ENCODE peak calls at places on chromosomes 2 and 18, in six cellular contexts. One of them, this sample, is unnamed.

GRCh38 chr2:227939271-227940027 is 68.0 kb downstream of the DAW1 start:
- DNase-seq in thoracic aorta: no peak
- DNase-seq in Peyer's patch: no peak
- DNase-seq in cardiac muscle cell: peak; percentile 73
- DNase-seq in hepatocyte: peak; percentile 53
- DNase-seq in prostate gland: no peak
- DNase-seq in this sample: no peak

GRCh38 chr2:25825238-25825637 is 53.0 kb downstream of the ASXL2 start:
- DNase-seq in prostate gland: no peak
- DNase-seq in hepatocyte: no peak
- DNase-seq in thoracic aorta: no peak
- DNase-seq in cardiac muscle cell: no peak
- DNase-seq in Peyer's patch: no peak
- DNase-seq in this sample: no peak

GRCh38 chr2:240670402-240670801 is 12.3 kb downstream of the AQP12B start:
- DNase-seq in thoracic aorta: no peak
- DNase-seq in cardiac muscle cell: no peak
- DNase-seq in Peyer's patch: no peak
- DNase-seq in prostate gland: no peak
- DNase-seq in hepatocyte: no peak
- DNase-seq in this sample: no peak

GRCh38 chr2:162184796-162185195 is 32.7 kb upstream of the GCG start:
- DNase-seq in Peyer's patch: no peak
- DNase-seq in thoracic aorta: no peak
- DNase-seq in cardiac muscle cell: no peak
- DNase-seq in hepatocyte: no peak
- DNase-seq in prostate gland: no peak
- DNase-seq in this sample: no peak

GRCh38 chr2:70647873-70648481 is 94.4 kb upstream of the TGFA start:
- DNase-seq in cardiac muscle cell: peak; percentile 79
- DNase-seq in prostate gland: peak; percentile 51
- DNase-seq in Peyer's patch: peak; percentile 86
- DNase-seq in hepatocyte: peak; percentile 85
- DNase-seq in thoracic aorta: no peak
- DNase-seq in this sample: peak; percentile 83

GRCh38 chr2:101795033-101795432 is 97.5 kb downstream of the MAP4K4 start:
- DNase-seq in prostate gland: no peak
- DNase-seq in thoracic aorta: no peak
- DNase-seq in Peyer's patch: no peak
- DNase-seq in hepatocyte: no peak
- DNase-seq in cardiac muscle cell: no peak
- DNase-seq in this sample: no peak

GRCh38 chr2:23925702-23926288 is 1.1 kb downstream of the ATAD2B start:
- DNase-seq in hepatocyte: peak; percentile 67
- DNase-seq in cardiac muscle cell: peak; percentile 53
- DNase-seq in thoracic aorta: peak; percentile 4
- DNase-seq in Peyer's patch: peak; percentile 84
- DNase-seq in prostate gland: peak; percentile 64
- DNase-seq in this sample: no peak

GRCh38 chr2:133602538-133602937 is 34.3 kb upstream of the NCKAP5 start:
- DNase-seq in Peyer's patch: no peak
- DNase-seq in prostate gland: peak; percentile 15
- DNase-seq in cardiac muscle cell: no peak
- DNase-seq in hepatocyte: no peak
- DNase-seq in thoracic aorta: no peak
- DNase-seq in this sample: no peak

GRCh38 chr2:136207030-136207623 is 89.2 kb upstream of the CXCR4 start:
- DNase-seq in cardiac muscle cell: no peak
- DNase-seq in hepatocyte: no peak
- DNase-seq in thoracic aorta: no peak
- DNase-seq in prostate gland: no peak
- DNase-seq in Peyer's patch: peak; percentile 84
- DNase-seq in this sample: no peak

DNA sequence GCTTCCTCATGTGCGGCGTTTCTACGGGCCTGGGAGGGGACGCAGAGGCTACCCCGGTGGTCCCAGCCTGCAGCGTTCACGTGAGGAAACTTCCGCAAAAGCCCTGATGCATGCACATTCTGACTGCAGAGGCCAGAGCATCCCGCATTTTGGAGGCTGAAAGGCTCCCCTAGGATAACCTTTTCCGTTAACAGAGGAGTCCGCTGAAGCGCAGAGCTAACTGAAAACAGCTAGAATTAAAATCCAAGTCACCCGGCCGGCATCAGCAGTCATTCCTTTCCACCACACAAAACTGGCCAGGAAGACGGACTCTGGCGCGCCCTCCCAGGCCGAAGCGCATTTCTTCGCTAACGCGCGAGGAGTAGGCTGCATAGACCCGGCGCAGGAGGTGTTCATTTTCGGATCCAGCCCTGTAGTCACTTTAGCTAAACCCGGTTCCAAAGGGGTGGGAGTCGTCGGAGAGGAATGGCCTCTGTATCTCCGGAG is 747 bp upstream of the TUBB6 start:
- DNase-seq in hepatocyte: peak; percentile 65
- DNase-seq in prostate gland: no peak
- DNase-seq in Peyer's patch: peak; percentile 67
- DNase-seq in cardiac muscle cell: peak; percentile 57
- DNase-seq in thoracic aorta: no peak
- DNase-seq in this sample: no peak
- TF ChIP-seq CTCF in hepatocyte: peak; percentile 19
- TF ChIP-seq CTCF in prostate gland: no peak
- TF ChIP-seq CTCF in Peyer's patch: no peak
- TF ChIP-seq CTCF in cardiac muscle cell: peak; percentile 25
- TF ChIP-seq CTCF in thoracic aorta: peak; percentile 5
- TF ChIP-seq CTCF in this sample: no peak

GRCh38 chr2:107742460-107743027 is 84.1 kb upstream of the RGPD4 start:
- DNase-seq in cardiac muscle cell: no peak
- DNase-seq in Peyer's patch: no peak
- DNase-seq in thoracic aorta: no peak
- DNase-seq in prostate gland: no peak
- DNase-seq in hepatocyte: no peak
- DNase-seq in this sample: no peak
- H3K36me3 ChIP-seq in cardiac muscle cell: no peaks in the 10 kb centered on the region
- H3K36me3 ChIP-seq in Peyer's patch: no peaks in the 10 kb centered on the region
- H3K36me3 ChIP-seq in thoracic aorta: no peaks in the 10 kb centered on the region
- H3K36me3 ChIP-seq in prostate gland: no peaks in the 10 kb centered on the region
- H3K36me3 ChIP-seq in hepatocyte: no peaks in the 10 kb centered on the region
- H3K36me3 ChIP-seq in this sample: no peaks in the 10 kb centered on the region

DNA sequence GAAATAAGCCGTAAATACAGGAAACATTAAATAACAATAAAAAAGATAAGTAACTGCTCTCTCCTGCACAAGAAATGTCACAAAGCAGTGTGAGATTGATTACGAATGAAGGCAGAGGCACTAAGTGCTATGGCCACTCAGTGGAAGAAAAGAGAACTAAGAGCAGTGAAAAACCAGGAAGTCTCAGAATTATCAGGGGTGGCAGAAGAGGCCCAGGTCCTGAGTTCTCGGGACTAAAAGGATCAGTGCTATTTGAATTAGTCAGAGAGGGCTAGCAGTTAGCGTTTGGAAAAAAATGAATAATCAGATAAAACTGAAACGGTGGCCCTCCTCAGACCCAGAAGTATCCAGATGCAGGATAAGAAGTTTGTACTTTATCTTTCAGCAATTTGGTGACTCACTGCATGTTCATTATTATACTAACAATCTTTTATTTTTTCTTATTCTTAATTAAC is 367.1 kb downstream of the ZEB2 start:
- DNase-seq in Peyer's patch: no peak
- DNase-seq in hepatocyte: peak; percentile 32
- DNase-seq in thoracic aorta: no peak
- DNase-seq in prostate gland: no peak
- DNase-seq in cardiac muscle cell: no peak
- DNase-seq in this sample: no peak
- TF ChIP-seq CTCF in Peyer's patch: no peak
- TF ChIP-seq CTCF in hepatocyte: no peak
- TF ChIP-seq CTCF in thoracic aorta: no peak
- TF ChIP-seq CTCF in prostate gland: no peak
- TF ChIP-seq CTCF in cardiac muscle cell: no peak
- TF ChIP-seq CTCF in this sample: no peak

GRCh38 chr2:112658820-112659667 is 13.3 kb downstream of the SLC20A1 start:
- DNase-seq in cardiac muscle cell: no peak
- DNase-seq in prostate gland: no peak
- DNase-seq in thoracic aorta: no peak
- DNase-seq in Peyer's patch: no peak
- DNase-seq in hepatocyte: no peak
- DNase-seq in this sample: no peak
- H3K36me3 ChIP-seq in cardiac muscle cell: peaks cover 61% of the 10 kb centered on the region
- H3K36me3 ChIP-seq in prostate gland: no peaks in the 10 kb centered on the region
- H3K36me3 ChIP-seq in thoracic aorta: peaks cover 62% of the 10 kb centered on the region
- H3K36me3 ChIP-seq in Peyer's patch: peaks cover 5% of the 10 kb centered on the region
- H3K36me3 ChIP-seq in hepatocyte: no peaks in the 10 kb centered on the region
- H3K36me3 ChIP-seq in this sample: peaks cover 10% of the 10 kb centered on the region

GRCh38 chr2:96409543-96410184 is 74.1 kb downstream of the NCAPH start:
- DNase-seq in thoracic aorta: no peak
- DNase-seq in hepatocyte: no peak
- DNase-seq in Peyer's patch: no peak
- DNase-seq in prostate gland: peak; percentile 48
- DNase-seq in cardiac muscle cell: no peak
- DNase-seq in this sample: no peak

GRCh38 chr2:96407919-96408550 is 72.5 kb downstream of the NCAPH start:
- DNase-seq in Peyer's patch: no peak
- DNase-seq in prostate gland: no peak
- DNase-seq in cardiac muscle cell: no peak
- DNase-seq in thoracic aorta: no peak
- DNase-seq in hepatocyte: no peak
- DNase-seq in this sample: no peak

GRCh38 chr2:96407041-96407918 is 71.7 kb downstream of the NCAPH start:
- DNase-seq in hepatocyte: peak; percentile 81
- DNase-seq in Peyer's patch: peak; percentile 84
- DNase-seq in cardiac muscle cell: peak; percentile 79
- DNase-seq in prostate gland: peak; percentile 91
- DNase-seq in thoracic aorta: no peak
- DNase-seq in this sample: peak; percentile 71

GRCh38 chr2:96412307-96413066 is 76.9 kb downstream of the NCAPH start:
- DNase-seq in thoracic aorta: no peak
- DNase-seq in prostate gland: no peak
- DNase-seq in hepatocyte: no peak
- DNase-seq in Peyer's patch: no peak
- DNase-seq in cardiac muscle cell: no peak
- DNase-seq in this sample: no peak

DNA sequence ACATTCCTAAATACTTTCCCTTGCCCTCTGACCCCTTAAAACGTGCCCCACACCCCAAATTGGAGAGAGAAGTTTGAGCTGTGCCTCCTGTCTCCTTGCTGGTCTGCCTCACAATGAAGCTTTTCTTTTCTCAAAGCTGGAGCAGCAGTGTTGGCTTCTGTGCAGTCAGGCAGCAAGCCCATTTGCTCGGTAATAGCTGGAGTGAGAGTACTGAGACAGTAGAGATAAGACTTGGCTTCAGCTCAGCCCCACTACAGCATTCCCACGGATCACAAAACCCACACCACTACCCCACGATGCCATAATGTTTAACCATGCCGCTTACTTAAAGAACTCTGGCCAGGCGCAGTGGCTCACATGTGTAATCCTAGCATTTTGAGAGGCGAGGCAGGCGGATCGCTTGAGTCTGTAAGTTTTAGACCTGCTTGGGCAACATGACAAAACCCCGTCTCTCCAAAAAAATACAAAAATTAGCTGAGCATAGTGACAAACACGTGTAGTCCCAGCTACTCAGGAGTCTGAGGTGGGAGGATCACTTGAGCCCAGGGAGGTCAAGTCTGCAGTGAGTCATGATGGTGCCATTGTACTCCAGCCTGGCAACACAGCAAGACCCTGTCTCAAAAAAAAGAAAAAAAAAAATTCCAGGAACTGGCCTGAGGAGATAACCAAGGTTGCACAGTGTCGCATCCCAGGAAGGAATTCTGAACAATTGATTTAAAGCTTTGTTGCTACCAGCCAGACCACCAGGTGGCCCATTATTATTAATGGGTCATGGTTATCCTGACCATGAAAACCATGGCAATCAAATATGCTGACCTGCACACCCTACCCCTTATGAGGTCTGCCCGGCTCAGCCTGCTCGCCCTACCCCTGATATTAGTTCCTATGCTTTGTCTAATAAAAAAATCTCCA is 73.3 kb downstream of the NCAPH start:
- DNase-seq in Peyer's patch: no peak
- DNase-seq in cardiac muscle cell: no peak
- DNase-seq in prostate gland: peak; percentile 65
- DNase-seq in thoracic aorta: peak; percentile 25
- DNase-seq in hepatocyte: no peak
- DNase-seq in this sample: peak; percentile 35
- TF ChIP-seq CTCF in Peyer's patch: no peak
- TF ChIP-seq CTCF in cardiac muscle cell: no peak
- TF ChIP-seq CTCF in prostate gland: no peak
- TF ChIP-seq CTCF in thoracic aorta: no peak
- TF ChIP-seq CTCF in hepatocyte: no peak
- TF ChIP-seq CTCF in this sample: no peak

DNA sequence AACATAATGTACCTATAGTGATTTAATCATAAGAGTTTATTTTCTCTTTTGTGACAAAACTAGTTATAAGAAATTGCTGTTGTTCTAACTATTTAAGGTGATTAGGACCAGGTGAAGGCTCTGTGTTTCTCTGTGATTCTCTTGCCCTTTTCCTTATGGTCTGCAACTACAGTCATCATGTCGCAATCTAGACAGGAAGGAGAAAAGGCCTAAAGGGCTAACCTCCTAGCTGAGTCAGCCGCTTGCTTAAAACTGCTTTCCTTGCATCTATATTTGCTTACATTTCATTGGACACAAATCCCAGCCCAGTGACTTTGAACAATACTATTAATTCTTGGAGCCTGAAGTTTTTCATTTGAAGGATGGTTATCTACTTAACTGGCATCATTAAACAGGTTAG is 93.1 kb downstream of the PIK3C3 start:
- DNase-seq in hepatocyte: peak; percentile 65
- DNase-seq in Peyer's patch: no peak
- DNase-seq in prostate gland: no peak
- DNase-seq in thoracic aorta: no peak
- DNase-seq in cardiac muscle cell: no peak
- DNase-seq in this sample: no peak
- H3K36me3 ChIP-seq in hepatocyte: no peaks in the 10 kb centered on the region
- H3K36me3 ChIP-seq in Peyer's patch: no peaks in the 10 kb centered on the region
- H3K36me3 ChIP-seq in prostate gland: no peaks in the 10 kb centered on the region
- H3K36me3 ChIP-seq in thoracic aorta: peaks cover 11% of the 10 kb centered on the region
- H3K36me3 ChIP-seq in cardiac muscle cell: peaks cover 24% of the 10 kb centered on the region
- H3K36me3 ChIP-seq in this sample: no peaks in the 10 kb centered on the region

GRCh38 chr2:43270930-43271615 is 44.7 kb upstream of the ZFP36L2 start:
- DNase-seq in Peyer's patch: no peak
- DNase-seq in cardiac muscle cell: no peak
- DNase-seq in thoracic aorta: no peak
- DNase-seq in prostate gland: no peak
- DNase-seq in hepatocyte: no peak
- DNase-seq in this sample: no peak
- TF ChIP-seq CTCF in Peyer's patch: no peak
- TF ChIP-seq CTCF in cardiac muscle cell: peak; percentile 15
- TF ChIP-seq CTCF in thoracic aorta: no peak
- TF ChIP-seq CTCF in prostate gland: no peak
- TF ChIP-seq CTCF in hepatocyte: no peak
- TF ChIP-seq CTCF in this sample: no peak

GRCh38 chr2:61277756-61278155 is 115.8 kb downstream of the C2orf74 start:
- DNase-seq in hepatocyte: no peak
- DNase-seq in Peyer's patch: no peak
- DNase-seq in cardiac muscle cell: no peak
- DNase-seq in thoracic aorta: no peak
- DNase-seq in prostate gland: no peak
- DNase-seq in this sample: no peak
- H3K36me3 ChIP-seq in hepatocyte: no peaks in the 10 kb centered on the region
- H3K36me3 ChIP-seq in Peyer's patch: no peaks in the 10 kb centered on the region
- H3K36me3 ChIP-seq in cardiac muscle cell: peaks cover 60% of the 10 kb centered on the region
- H3K36me3 ChIP-seq in thoracic aorta: peaks cover 3% of the 10 kb centered on the region
- H3K36me3 ChIP-seq in prostate gland: no peaks in the 10 kb centered on the region
- H3K36me3 ChIP-seq in this sample: no peaks in the 10 kb centered on the region

This sample was measured in Caco-2.